ENCODE peak calls at places on chromosomes 1 and 21, in eight cellular contexts. H, Y, X, W, T, B, K and P are unnamed samples. For H3K36me3, the result is how much of the 10 kb centered on the place peaks cover.

GRCh38 chr1:52636701-52637695 is 4.0 kb downstream of the SHISAL2A start:
- DNase-seq in H (no peak), Y (no peak), X (no peak), W (no peak), T (no peak), B (no peak), K (no peak), P (no peak)

GRCh38 chr1:168609133-168609715 is 32.8 kb downstream of the XCL1 start:
- DNase-seq in H (peak), Y (peak), X (peak), W (peak), T (no peak), B (no peak), K (peak), P (no peak)

GRCh38 chr21:41605178-41605933 is 97.4 kb upstream of the TMPRSS2 start:
- DNase-seq in H (no peak), Y (no peak), X (no peak), W (peak), T (no peak), B (peak), K (no peak), P (no peak)

GRCh38 chr1:94705755-94706154 is 114.4 kb upstream of the SLC44A3 start:
- DNase-seq in H (no peak), Y (no peak), X (no peak), W (no peak), T (no peak), B (no peak), K (no peak), P (no peak)

GRCh38 chr21:36966066-36966845 is at the start of gene HLCS:
- DNase-seq in H (peak), Y (no peak), X (peak), W (peak), T (no peak), B (peak), K (peak), P (peak)

GRCh38 chr1:1892763-1893120 is 1.9 kb upstream of the GNB1 start:
- DNase-seq in H (no peak), Y (no peak), X (no peak), W (no peak), T (no peak), B (peak), K (no peak), P (no peak)

GRCh38 chr1:153432874-153433681 is 16.8 kb downstream of the S100A7A start:
- DNase-seq in H (no peak), Y (no peak), X (no peak), W (no peak), T (no peak), B (no peak), K (no peak), P (no peak)

GRCh38 chr1:154764773-154765172 is 105.3 kb downstream of the KCNN3 start:
- DNase-seq in H (no peak), Y (no peak), X (no peak), W (no peak), T (no peak), B (no peak), K (no peak), P (no peak)

GRCh38 chr1:20555025-20555757 is 2.8 kb downstream of the FAM43B start:
- DNase-seq in H (peak), Y (no peak), X (no peak), W (no peak), T (no peak), B (no peak), K (no peak), P (no peak)

GRCh38 chr1:235023197-235024044 is 105.2 kb downstream of the TOMM20 start:
- DNase-seq in H (no peak), Y (no peak), X (peak), W (peak), T (no peak), B (no peak), K (no peak), P (no peak)

GRCh38 chr1:232474821-232475220 is 155.1 kb downstream of the SIPA1L2 start:
- DNase-seq in H (peak), Y (no peak), X (no peak), W (no peak), T (no peak), B (no peak), K (no peak), P (no peak)

GRCh38 chr1:225881081-225882007 is 836 bp downstream of the TMEM63A start:
- DNase-seq in H (peak), Y (no peak), X (peak), W (peak), T (no peak), B (peak), K (peak), P (peak)

GRCh38 chr1:178121883-178122282 is 28.0 kb downstream of the RASAL2 start:
- DNase-seq in H (peak), Y (no peak), X (no peak), W (no peak), T (no peak), B (no peak), K (no peak), P (no peak)

GRCh38 chr1:89557443-89557820 is 32.8 kb downstream of the LRRC8B start:
- DNase-seq in H (no peak), Y (no peak), X (no peak), W (no peak), T (no peak), B (no peak), K (no peak), P (no peak)

GRCh38 chr1:65082346-65083040 is 65.5 kb upstream of the AK4 start:
- DNase-seq in H (no peak), Y (no peak), X (no peak), W (no peak), T (no peak), B (no peak), K (peak), P (no peak)

GRCh38 chr1:228308085-228308601 is 98.5 kb downstream of the TRIM11 start:
- DNase-seq in H (no peak), Y (no peak), X (no peak), W (no peak), T (no peak), B (no peak), K (no peak), P (no peak)

GRCh38 chr1:215262106-215262505 is 179.6 kb downstream of the KCNK2 start:
- DNase-seq in H (no peak), Y (no peak), X (no peak), W (no peak), T (no peak), B (no peak), K (no peak), P (no peak)

GRCh38 chr1:207316141-207316540 is 5.3 kb upstream of the CD55 start:
- DNase-seq in H (no peak), Y (no peak), X (no peak), W (no peak), T (no peak), B (peak), K (no peak), P (no peak)

GRCh38 chr1:109116286-109116685 is 2.4 kb downstream of the ELAPOR1 start:
- DNase-seq in H (no peak), Y (no peak), X (no peak), W (no peak), T (no peak), B (no peak), K (no peak), P (no peak)

GRCh38 chr1:200714504-200715187 is 24.0 kb upstream of the CAMSAP2 start:
- DNase-seq in H (no peak), Y (no peak), X (no peak), W (no peak), T (no peak), B (no peak), K (no peak), P (no peak)

GRCh38 chr1:219900201-219900600 is 28.2 kb downstream of the SLC30A10 start:
- DNase-seq in H (no peak), Y (no peak), X (no peak), W (no peak), T (no peak), B (no peak), K (no peak), P (no peak)

GRCh38 chr1:109247401-109248365 is 1.7 kb upstream of the CELSR2 start:
- DNase-seq in H (no peak), Y (peak), X (no peak), W (no peak), T (no peak), B (no peak), K (no peak), P (no peak)

GRCh38 chr21:45390831-45391742 is 13.9 kb upstream of the COL18A1 start:
- DNase-seq in H (no peak), Y (no peak), X (peak), W (no peak), T (no peak), B (peak), K (no peak), P (no peak)

GRCh38 chr1:91057784-91058183 is 35.9 kb upstream of the ZNF644 start:
- DNase-seq in H (no peak), Y (no peak), X (no peak), W (no peak), T (no peak), B (no peak), K (no peak), P (no peak)

GRCh38 chr1:48878191-48878940 is 101.7 kb upstream of the BEND5 start:
- DNase-seq in H (peak), Y (no peak), X (no peak), W (no peak), T (no peak), B (no peak), K (peak), P (no peak)

GRCh38 chr1:11501906-11502485 is 23.0 kb downstream of the DISP3 start:
- DNase-seq in H (no peak), Y (no peak), X (peak), W (no peak), T (no peak), B (no peak), K (no peak), P (no peak)

GRCh38 chr21:35216966-35217365 is 167.9 kb upstream of the RUNX1 start:
- DNase-seq in H (no peak), Y (no peak), X (no peak), W (no peak), T (no peak), B (no peak), K (no peak), P (no peak)

GRCh38 chr1:78035121-78035520 is 10.6 kb upstream of the GIPC2 start:
- DNase-seq in H (peak), Y (no peak), X (no peak), W (no peak), T (no peak), B (no peak), K (no peak), P (no peak)

GRCh38 chr1:206952182-206952581 is 5.9 kb upstream of the PIGR start:
- DNase-seq in H (no peak), Y (no peak), X (no peak), W (no peak), T (no peak), B (no peak), K (no peak), P (no peak)

GRCh38 chr21:31991356-31992331 is 118.8 kb downstream of the HUNK start:
- DNase-seq in H (no peak), Y (no peak), X (no peak), W (peak), T (no peak), B (no peak), K (no peak), P (no peak)

GRCh38 chr1:97243973-97244560 is 522.5 kb downstream of the PTBP2 start:
- DNase-seq in H (peak), Y (no peak), X (no peak), W (no peak), T (peak), B (no peak), K (peak), P (no peak)

GRCh38 chr1:9110669-9111356 is 18.1 kb downstream of the GPR157 start:
- DNase-seq in H (peak), Y (peak), X (peak), W (peak), T (peak), B (peak), K (peak), P (peak)

GRCh38 chr1:73803380-73803779 is 394.6 kb downstream of the LRRIQ3 start:
- DNase-seq in H (no peak), Y (no peak), X (no peak), W (no peak), T (no peak), B (no peak), K (no peak), P (no peak)

GRCh38 chr1:73801912-73802429 is 396.0 kb downstream of the LRRIQ3 start:
- DNase-seq in H (no peak), Y (no peak), X (no peak), W (no peak), T (no peak), B (no peak), K (no peak), P (no peak)

GRCh38 chr1:73804935-73805334 is 393.0 kb downstream of the LRRIQ3 start:
- DNase-seq in H (no peak), Y (no peak), X (no peak), W (no peak), T (no peak), B (no peak), K (no peak), P (no peak)

GRCh38 chr1:73800376-73800775 is 397.6 kb downstream of the LRRIQ3 start:
- DNase-seq in H (no peak), Y (no peak), X (no peak), W (no peak), T (no peak), B (no peak), K (peak), P (no peak)
- H3K36me3 ChIP-seq in H (under half), Y (under half), X (under half), W (under half), T (under half), B (under half), K (under half), P (under half)

DNA sequence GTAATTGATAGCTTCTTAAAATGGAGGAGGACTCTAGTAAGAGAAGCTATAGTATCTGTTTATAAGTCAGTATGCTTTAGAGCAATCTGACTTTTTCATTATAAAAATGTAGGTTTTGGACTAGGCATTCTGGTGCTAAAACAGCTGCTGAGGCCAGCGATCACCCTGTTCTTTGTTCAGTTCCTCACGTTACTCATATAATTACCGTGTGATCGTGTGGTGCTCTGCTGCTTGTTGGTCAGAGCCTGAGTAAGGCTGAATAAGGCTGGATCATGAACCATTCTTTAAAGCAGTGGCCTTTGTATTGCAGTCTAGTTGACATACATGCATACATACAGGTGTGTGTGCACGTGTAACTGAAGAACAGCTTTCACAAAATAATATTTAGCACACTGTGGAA is 25.2 kb downstream of the CDC42 start:
- DNase-seq in H (peak), Y (no peak), X (no peak), W (no peak), T (no peak), B (no peak), K (peak), P (no peak)
- H3K36me3 ChIP-seq in H (under half), Y (under half), X (under half), W (half or more), T (under half), B (under half), K (half or more), P (under half)

GRCh38 chr1:156160744-156161181 is 7.4 kb downstream of the SEMA4A start:
- DNase-seq in H (peak), Y (peak), X (peak), W (peak), T (no peak), B (peak), K (peak), P (peak)
- H3K36me3 ChIP-seq in H (under half), Y (under half), X (under half), W (under half), T (under half), B (under half), K (under half), P (under half)

GRCh38 chr21:26049803-26050202 is 120.8 kb downstream of the APP start:
- DNase-seq in H (no peak), Y (no peak), X (no peak), W (no peak), T (no peak), B (no peak), K (no peak), P (no peak)

GRCh38 chr21:26043891-26044290 is 126.7 kb downstream of the APP start:
- DNase-seq in H (no peak), Y (no peak), X (no peak), W (no peak), T (no peak), B (no peak), K (no peak), P (no peak)

GRCh38 chr21:26050857-26051256 is 119.7 kb downstream of the APP start:
- DNase-seq in H (no peak), Y (no peak), X (no peak), W (peak), T (no peak), B (no peak), K (no peak), P (no peak)

GRCh38 chr21:26042181-26042876 is 128.2 kb downstream of the APP start:
- DNase-seq in H (no peak), Y (no peak), X (no peak), W (no peak), T (no peak), B (no peak), K (no peak), P (no peak)

GRCh38 chr21:26047279-26047967 is 123.1 kb downstream of the APP start:
- DNase-seq in H (no peak), Y (no peak), X (no peak), W (no peak), T (no peak), B (no peak), K (no peak), P (no peak)
- H3K36me3 ChIP-seq in H (under half), Y (under half), X (under half), W (half or more), T (under half), B (under half), K (under half), P (under half)

DNA sequence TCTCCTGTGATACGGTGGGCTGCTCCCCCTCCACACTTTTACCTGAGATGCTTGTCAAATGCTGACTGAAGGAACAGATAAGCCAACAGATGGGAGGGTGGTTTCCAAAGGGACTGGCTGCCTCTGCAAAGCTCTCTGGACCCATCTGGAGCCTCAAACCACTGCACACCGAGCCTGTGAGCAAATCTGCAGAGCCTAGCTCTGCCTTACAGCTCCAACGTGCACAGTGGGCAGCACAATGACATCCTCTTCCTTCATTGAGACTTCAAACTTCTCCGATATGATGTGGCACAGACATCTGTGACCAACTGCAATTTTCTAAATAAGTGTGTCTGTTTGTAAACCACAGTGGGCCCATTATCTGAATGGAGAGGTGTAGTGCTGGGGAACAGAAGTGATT is 26.2 kb upstream of the KNCN start:
- DNase-seq in H (no peak), Y (no peak), X (no peak), W (no peak), T (no peak), B (no peak), K (no peak), P (no peak)
- H3K36me3 ChIP-seq in H (under half), Y (half or more), X (under half), W (under half), T (under half), B (under half), K (under half), P (half or more)